ENCODE peak calls at places on chromosomes 7 and 10, in five cellular contexts. C is stimulated activated CD8-positive, alpha-beta memory T cell treated with anti-CD3 and anti-CD28 coated beads, Interleukin-4, amount 100 ng/mL, for 4 hours; G is foreskin fibroblast; M is SK-N-SH; D is GM10248. U is an unnamed sample.

GRCh38 chr10:115760131-115760530 is 512.9 kb downstream of the GFRA1 start:
- DNase-seq in C (no peak), G (no peak), M (no peak), D (no peak), U (no peak)

GRCh38 chr7:8386926-8387550 is 46.4 kb upstream of the NXPH1 start:
- DNase-seq in C (no peak), G (no peak), M (no peak), D (no peak), U (no peak)

GRCh38 chr10:61986357-61986756 is 84.9 kb downstream of the ARID5B start:
- DNase-seq in C (no peak), G (no peak), M (no peak), D (no peak), U (no peak)

GRCh38 chr10:17527530-17528146 is 73.2 kb upstream of the ST8SIA6 start:
- DNase-seq in C (no peak), G (peak; percentile 76), M (no peak), D (no peak), U (no peak)

GRCh38 chr7:90749262-90749661 is 153.1 kb downstream of the CDK14 start:
- DNase-seq in C (no peak), G (no peak), M (no peak), D (no peak), U (no peak)

GRCh38 chr10:3065622-3066021 is 1.7 kb upstream of the PFKP start:
- DNase-seq in C (no peak), G (no peak), M (no peak), D (no peak), U (no peak)

GRCh38 chr7:13115157-13115772 is 427.8 kb downstream of the ARL4A start:
- DNase-seq in C (no peak), G (peak; percentile 30), M (no peak), D (no peak), U (no peak)

GRCh38 chr10:89502556-89502955 is 32.8 kb downstream of the SLC16A12 start:
- DNase-seq in C (no peak), G (peak; percentile 80), M (no peak), D (no peak), U (no peak)

GRCh38 chr7:44048031-44048795 is 3.7 kb downstream of the DBNL start:
- DNase-seq in C (no peak), G (no peak), M (no peak), D (no peak), U (no peak)

GRCh38 chr10:86899128-86899527 is 58.3 kb downstream of the MMRN2 start:
- DNase-seq in C (no peak), G (no peak), M (peak; percentile 24), D (no peak), U (no peak)

GRCh38 chr10:35758086-35758485 is 116.0 kb upstream of the FZD8 start:
- DNase-seq in C (no peak), G (no peak), M (no peak), D (no peak), U (no peak)